ENCODE peak calls at places on chromosomes 13 and 19, in ten cellular contexts. One of them, this sample, is unnamed. For H3K4me1, the result is how much of the 10 kb centered on the place peaks cover.

GRCh38 chr13:23684647-23685046 is 114.4 kb downstream of the TNFRSF19 start:
- DNase-seq in left lung: no peak
- DNase-seq in fibroblast of lung: no peak
- DNase-seq in thoracic aorta: no peak
- DNase-seq in IMR-90: no peak
- DNase-seq in lower lobe of right lung: no peak
- DNase-seq in cardiac muscle cell: no peak
- DNase-seq in psoas muscle: no peak
- DNase-seq in CD4-positive, alpha-beta memory T cell: no peak
- DNase-seq in CD4-positive, CD25-positive, alpha-beta regulatory T cell: no peak
- DNase-seq in this sample: no peak

GRCh38 chr13:44854264-44855060 is 134.8 kb downstream of the NUFIP1 start:
- DNase-seq in cardiac muscle cell: no peak
- DNase-seq in IMR-90: peak
- DNase-seq in fibroblast of lung: no peak
- DNase-seq in left lung: no peak
- DNase-seq in CD4-positive, CD25-positive, alpha-beta regulatory T cell: no peak
- DNase-seq in thoracic aorta: no peak
- DNase-seq in lower lobe of right lung: peak
- DNase-seq in psoas muscle: peak
- DNase-seq in CD4-positive, alpha-beta memory T cell: no peak
- DNase-seq in this sample: no peak

GRCh38 chr19:409006-409514 is at the start of gene C2CD4C:
- DNase-seq in lower lobe of right lung: peak
- DNase-seq in CD4-positive, alpha-beta memory T cell: peak
- DNase-seq in psoas muscle: no peak
- DNase-seq in thoracic aorta: no peak
- DNase-seq in left lung: peak
- DNase-seq in IMR-90: no peak
- DNase-seq in CD4-positive, CD25-positive, alpha-beta regulatory T cell: no peak
- DNase-seq in fibroblast of lung: no peak
- DNase-seq in cardiac muscle cell: peak
- DNase-seq in this sample: no peak

GRCh38 chr13:35840991-35841604 is 290.1 kb downstream of the DCLK1 start:
- DNase-seq in left lung: no peak
- DNase-seq in CD4-positive, alpha-beta memory T cell: no peak
- DNase-seq in psoas muscle: no peak
- DNase-seq in CD4-positive, CD25-positive, alpha-beta regulatory T cell: no peak
- DNase-seq in thoracic aorta: no peak
- DNase-seq in fibroblast of lung: no peak
- DNase-seq in cardiac muscle cell: no peak
- DNase-seq in IMR-90: no peak
- DNase-seq in lower lobe of right lung: no peak
- DNase-seq in this sample: no peak

GRCh38 chr19:29569038-29569911 is 36.8 kb upstream of the POP4 start:
- DNase-seq in cardiac muscle cell: no peak
- DNase-seq in thoracic aorta: no peak
- DNase-seq in fibroblast of lung: no peak
- DNase-seq in IMR-90: no peak
- DNase-seq in CD4-positive, CD25-positive, alpha-beta regulatory T cell: no peak
- DNase-seq in CD4-positive, alpha-beta memory T cell: no peak
- DNase-seq in lower lobe of right lung: no peak
- DNase-seq in left lung: no peak
- DNase-seq in psoas muscle: no peak
- DNase-seq in this sample: no peak

GRCh38 chr19:53824134-53824611 is at the start of gene NLRP12:
- DNase-seq in CD4-positive, CD25-positive, alpha-beta regulatory T cell: no peak
- DNase-seq in fibroblast of lung: no peak
- DNase-seq in lower lobe of right lung: peak
- DNase-seq in left lung: peak
- DNase-seq in psoas muscle: no peak
- DNase-seq in thoracic aorta: no peak
- DNase-seq in IMR-90: no peak
- DNase-seq in cardiac muscle cell: peak
- DNase-seq in CD4-positive, alpha-beta memory T cell: no peak
- DNase-seq in this sample: no peak

GRCh38 chr13:58852076-58852475 is 1220.5 kb downstream of the PCDH17 start:
- DNase-seq in fibroblast of lung: peak
- DNase-seq in CD4-positive, alpha-beta memory T cell: no peak
- DNase-seq in cardiac muscle cell: no peak
- DNase-seq in thoracic aorta: no peak
- DNase-seq in psoas muscle: no peak
- DNase-seq in lower lobe of right lung: no peak
- DNase-seq in IMR-90: no peak
- DNase-seq in CD4-positive, CD25-positive, alpha-beta regulatory T cell: no peak
- DNase-seq in left lung: no peak
- DNase-seq in this sample: peak

GRCh38 chr13:109672545-109672944 is 113.8 kb downstream of the IRS2 start:
- DNase-seq in cardiac muscle cell: no peak
- DNase-seq in left lung: no peak
- DNase-seq in IMR-90: peak
- DNase-seq in psoas muscle: no peak
- DNase-seq in fibroblast of lung: no peak
- DNase-seq in lower lobe of right lung: no peak
- DNase-seq in CD4-positive, alpha-beta memory T cell: no peak
- DNase-seq in CD4-positive, CD25-positive, alpha-beta regulatory T cell: no peak
- DNase-seq in thoracic aorta: no peak
- DNase-seq in this sample: peak

GRCh38 chr13:60788156-60788829 is 391.3 kb downstream of the TDRD3 start:
- DNase-seq in fibroblast of lung: peak
- DNase-seq in lower lobe of right lung: no peak
- DNase-seq in CD4-positive, alpha-beta memory T cell: no peak
- DNase-seq in psoas muscle: peak
- DNase-seq in cardiac muscle cell: peak
- DNase-seq in thoracic aorta: peak
- DNase-seq in IMR-90: no peak
- DNase-seq in left lung: no peak
- DNase-seq in CD4-positive, CD25-positive, alpha-beta regulatory T cell: no peak
- DNase-seq in this sample: no peak

GRCh38 chr19:39413269-39413902 is 917 bp downstream of the PLEKHG2 start:
- DNase-seq in CD4-positive, alpha-beta memory T cell: no peak
- DNase-seq in lower lobe of right lung: peak
- DNase-seq in fibroblast of lung: peak
- DNase-seq in psoas muscle: peak
- DNase-seq in left lung: peak
- DNase-seq in IMR-90: peak
- DNase-seq in CD4-positive, CD25-positive, alpha-beta regulatory T cell: peak
- DNase-seq in thoracic aorta: no peak
- DNase-seq in cardiac muscle cell: peak
- DNase-seq in this sample: peak
- H3K4me1 ChIP-seq in CD4-positive, alpha-beta memory T cell: under half
- H3K4me1 ChIP-seq in lower lobe of right lung: under half
- H3K4me1 ChIP-seq in fibroblast of lung: under half
- H3K4me1 ChIP-seq in psoas muscle: under half
- H3K4me1 ChIP-seq in left lung: half or more
- H3K4me1 ChIP-seq in IMR-90: under half
- H3K4me1 ChIP-seq in CD4-positive, CD25-positive, alpha-beta regulatory T cell: under half
- H3K4me1 ChIP-seq in thoracic aorta: under half
- H3K4me1 ChIP-seq in cardiac muscle cell: under half
- H3K4me1 ChIP-seq in this sample: under half

DNA sequence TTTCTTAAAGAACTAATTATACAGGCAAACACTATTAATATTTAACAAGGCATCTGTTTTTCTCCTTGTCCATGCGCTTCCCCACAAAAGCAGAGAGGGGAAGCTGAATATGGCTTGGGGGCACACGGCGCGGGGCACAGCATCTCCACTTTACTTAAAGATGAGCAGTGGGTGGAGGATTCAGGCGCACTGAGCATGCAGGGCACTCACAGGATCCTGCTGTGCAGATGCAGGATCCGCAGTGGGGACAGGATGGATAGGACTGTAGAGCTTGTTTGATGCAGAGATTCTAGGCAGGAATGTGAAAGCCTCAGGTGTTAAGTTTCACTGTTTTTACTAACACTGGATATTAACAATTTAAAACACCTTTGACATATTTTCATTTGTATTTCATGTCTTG is 43.3 kb downstream of the ATP11A start:
- DNase-seq in IMR-90: no peak
- DNase-seq in CD4-positive, alpha-beta memory T cell: no peak
- DNase-seq in left lung: no peak
- DNase-seq in lower lobe of right lung: no peak
- DNase-seq in thoracic aorta: no peak
- DNase-seq in cardiac muscle cell: no peak
- DNase-seq in CD4-positive, CD25-positive, alpha-beta regulatory T cell: no peak
- DNase-seq in psoas muscle: no peak
- DNase-seq in fibroblast of lung: no peak
- DNase-seq in this sample: no peak
- H3K27ac ChIP-seq in IMR-90: no peak
- H3K27ac ChIP-seq in CD4-positive, alpha-beta memory T cell: no peak
- H3K27ac ChIP-seq in left lung: peak
- H3K27ac ChIP-seq in lower lobe of right lung: no peak
- H3K27ac ChIP-seq in thoracic aorta: no peak
- H3K27ac ChIP-seq in cardiac muscle cell: peak
- H3K27ac ChIP-seq in CD4-positive, CD25-positive, alpha-beta regulatory T cell: no peak
- H3K27ac ChIP-seq in psoas muscle: no peak
- H3K27ac ChIP-seq in fibroblast of lung: no peak
- H3K27ac ChIP-seq in this sample: no peak

GRCh38 chr19:16085115-16085514 is 8.8 kb downstream of the TPM4 start:
- DNase-seq in IMR-90: peak
- DNase-seq in psoas muscle: no peak
- DNase-seq in cardiac muscle cell: peak
- DNase-seq in left lung: no peak
- DNase-seq in fibroblast of lung: peak
- DNase-seq in lower lobe of right lung: peak
- DNase-seq in thoracic aorta: no peak
- DNase-seq in CD4-positive, CD25-positive, alpha-beta regulatory T cell: no peak
- DNase-seq in CD4-positive, alpha-beta memory T cell: no peak
- DNase-seq in this sample: no peak
- H3K4me1 ChIP-seq in IMR-90: under half
- H3K4me1 ChIP-seq in psoas muscle: under half
- H3K4me1 ChIP-seq in cardiac muscle cell: under half
- H3K4me1 ChIP-seq in left lung: half or more
- H3K4me1 ChIP-seq in fibroblast of lung: under half
- H3K4me1 ChIP-seq in lower lobe of right lung: half or more
- H3K4me1 ChIP-seq in thoracic aorta: half or more
- H3K4me1 ChIP-seq in CD4-positive, CD25-positive, alpha-beta regulatory T cell: half or more
- H3K4me1 ChIP-seq in CD4-positive, alpha-beta memory T cell: half or more
- H3K4me1 ChIP-seq in this sample: under half

DNA sequence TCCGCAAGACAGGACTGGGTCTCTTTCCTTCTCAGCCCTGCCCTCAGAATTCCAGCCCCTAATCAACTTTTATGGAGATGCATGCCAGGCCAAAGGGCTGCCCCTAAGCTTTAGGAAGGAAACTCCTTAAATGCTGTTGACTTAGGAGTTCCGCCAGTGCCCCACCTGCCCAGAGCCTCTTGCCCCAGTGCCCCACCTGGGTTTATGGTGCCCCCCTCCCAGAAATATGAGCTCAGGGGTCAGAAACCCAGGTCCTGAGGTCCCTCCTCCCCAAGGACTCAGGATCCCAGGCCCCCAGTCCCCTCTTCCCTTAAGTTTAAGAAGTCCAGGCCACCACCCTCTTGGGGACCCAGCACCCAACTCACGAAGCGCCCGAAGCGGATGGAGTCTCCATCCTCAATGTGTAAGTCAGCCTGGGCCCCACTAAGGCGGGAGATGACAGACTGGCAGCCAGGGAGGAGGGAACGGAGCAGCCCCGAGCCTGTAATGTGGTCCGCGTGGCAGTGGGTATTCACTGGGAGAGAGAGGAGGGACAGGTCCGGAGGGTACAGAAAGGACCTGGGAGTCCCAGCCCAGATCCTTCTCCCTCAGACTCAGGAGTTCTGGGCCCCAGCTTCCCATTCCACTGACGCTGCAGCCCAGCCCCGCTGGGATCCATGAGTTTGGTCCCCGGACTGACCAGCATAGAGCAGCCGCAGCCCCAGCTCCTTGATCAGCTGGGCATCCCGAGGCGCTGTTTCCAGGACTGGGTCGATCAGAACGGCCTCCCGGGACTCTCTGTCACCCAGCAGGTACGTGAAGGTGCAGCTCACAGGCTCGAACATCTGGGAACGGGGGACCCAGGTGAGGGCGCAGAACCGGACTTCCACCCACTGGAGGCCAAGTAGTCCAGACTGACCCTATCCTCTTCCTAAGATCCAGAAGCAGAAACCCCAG is 897 bp downstream of the ETHE1 start:
- DNase-seq in psoas muscle: no peak
- DNase-seq in left lung: no peak
- DNase-seq in cardiac muscle cell: no peak
- DNase-seq in fibroblast of lung: no peak
- DNase-seq in lower lobe of right lung: peak
- DNase-seq in thoracic aorta: no peak
- DNase-seq in IMR-90: peak
- DNase-seq in CD4-positive, alpha-beta memory T cell: no peak
- DNase-seq in CD4-positive, CD25-positive, alpha-beta regulatory T cell: no peak
- DNase-seq in this sample: peak
- H3K27ac ChIP-seq in psoas muscle: peak
- H3K27ac ChIP-seq in left lung: peak
- H3K27ac ChIP-seq in cardiac muscle cell: no peak
- H3K27ac ChIP-seq in fibroblast of lung: peak
- H3K27ac ChIP-seq in lower lobe of right lung: peak
- H3K27ac ChIP-seq in thoracic aorta: peak
- H3K27ac ChIP-seq in IMR-90: peak
- H3K27ac ChIP-seq in CD4-positive, alpha-beta memory T cell: peak
- H3K27ac ChIP-seq in CD4-positive, CD25-positive, alpha-beta regulatory T cell: peak
- H3K27ac ChIP-seq in this sample: no peak

GRCh38 chr19:18741124-18741493 is 50.0 kb downstream of the COMP start:
- DNase-seq in fibroblast of lung: no peak
- DNase-seq in cardiac muscle cell: no peak
- DNase-seq in left lung: no peak
- DNase-seq in IMR-90: no peak
- DNase-seq in CD4-positive, alpha-beta memory T cell: no peak
- DNase-seq in CD4-positive, CD25-positive, alpha-beta regulatory T cell: no peak
- DNase-seq in thoracic aorta: no peak
- DNase-seq in psoas muscle: no peak
- DNase-seq in lower lobe of right lung: no peak
- DNase-seq in this sample: no peak
- H3K4me1 ChIP-seq in fibroblast of lung: under half
- H3K4me1 ChIP-seq in cardiac muscle cell: half or more
- H3K4me1 ChIP-seq in left lung: under half
- H3K4me1 ChIP-seq in IMR-90: under half
- H3K4me1 ChIP-seq in CD4-positive, alpha-beta memory T cell: under half
- H3K4me1 ChIP-seq in CD4-positive, CD25-positive, alpha-beta regulatory T cell: under half
- H3K4me1 ChIP-seq in thoracic aorta: under half
- H3K4me1 ChIP-seq in psoas muscle: under half
- H3K4me1 ChIP-seq in lower lobe of right lung: under half
- H3K4me1 ChIP-seq in this sample: under half